ENCODE peak calls at places on chromosomes 6 and 20, in six cellular contexts. S is H9; V is HFFc6; Q is stimulated activated CD8-positive, alpha-beta memory T cell treated with anti-CD3 and anti-CD28 coated beads, Interleukin-12 subunit alpha, Interleukin-12 subunit beta, amount 100 ng/mL, for 1 hour; Y is heart right ventricle; C is amniotic epithelial cell. G is an unnamed sample.

GRCh38 chr6:23181301-23182110 is 612.1 kb downstream of the HDGFL1 start:
- DNase-seq in S (no peak), V (no peak), C (no peak), Y (no peak), Q (no peak), G (no peak)

GRCh38 chr6:92849636-92850035 is 569.7 kb downstream of the EPHA7 start:
- DNase-seq in C (no peak), Q (no peak), Y (no peak), S (no peak), V (no peak), G (no peak)

GRCh38 chr20:57596358-57596757 is 23.9 kb downstream of the ZBP1 start:
- DNase-seq in C (no peak), V (no peak), S (no peak), Y (no peak), Q (no peak), G (no peak)

GRCh38 chr6:10793695-10794094 is 44.6 kb downstream of the MAK start:
- DNase-seq in Y (no peak), C (no peak), S (no peak), V (no peak), Q (no peak), G (no peak)

GRCh38 chr20:56285496-56285895 is 37.0 kb downstream of the MC3R start:
- DNase-seq in Q (no peak), V (no peak), S (no peak), Y (no peak), C (peak; percentile 85), G (no peak)

GRCh38 chr6:107800564-107801164 is 23.4 kb downstream of the SCML4 start:
- DNase-seq in Q (no peak), V (no peak), C (no peak), Y (no peak), S (no peak), G (no peak)

GRCh38 chr6:79813854-79814477 is 133.4 kb downstream of the ELOVL4 start:
- DNase-seq in Y (peak; percentile 70), C (peak; percentile 47), S (peak; percentile 61), Q (peak; percentile 39), V (peak; percentile 64), G (peak; percentile 70)

GRCh38 chr6:126720326-126720725 is 380.4 kb downstream of the CENPW start:
- DNase-seq in S (no peak), C (no peak), V (no peak), Y (no peak), Q (no peak), G (no peak)

GRCh38 chr6:159966981-159967380 is 1.9 kb upstream of the IGF2R start:
- DNase-seq in C (no peak), S (no peak), V (no peak), Y (no peak), Q (no peak), G (no peak)

GRCh38 chr6:142071981-142072380 is 60.7 kb upstream of the GJE1 start:
- DNase-seq in V (no peak), Q (no peak), Y (no peak), C (peak; percentile 11), S (peak; percentile 73), G (no peak)

GRCh38 chr6:125952764-125953501 is 3.6 kb upstream of the HINT3 start:
- DNase-seq in Y (no peak), Q (no peak), V (peak; percentile 33), S (peak; percentile 90), C (no peak), G (peak; percentile 58)

GRCh38 chr6:14276066-14276465 is 158.5 kb downstream of the CD83 start:
- DNase-seq in S (peak; percentile 34), Y (no peak), C (no peak), Q (no peak), V (no peak), G (no peak)

GRCh38 chr6:11089695-11090094 is 3.9 kb upstream of the SMIM13 start:
- DNase-seq in C (no peak), S (no peak), V (no peak), Y (no peak), Q (no peak), G (no peak)

GRCh38 chr6:34095136-34095505 is 50.8 kb downstream of the GRM4 start:
- DNase-seq in S (no peak), C (no peak), V (no peak), Y (no peak), Q (no peak), G (no peak)

GRCh38 chr20:17816804-17817590 is 117.2 kb downstream of the BANF2 start:
- DNase-seq in C (no peak), Q (no peak), V (no peak), Y (no peak), S (no peak), G (peak; percentile 59)

GRCh38 chr6:14026831-14027539 is 90.6 kb upstream of the CD83 start:
- DNase-seq in C (no peak), Y (no peak), V (no peak), S (no peak), Q (no peak), G (no peak)

GRCh38 chr6:24699521-24700359 is 19.2 kb downstream of the C6orf62 start:
- DNase-seq in V (no peak), Y (no peak), Q (no peak), S (no peak), C (peak; percentile 47), G (no peak)

GRCh38 chr6:154668156-154668555 is 65.1 kb upstream of the SCAF8 start:
- DNase-seq in V (no peak), C (no peak), S (no peak), Q (no peak), Y (no peak), G (no peak)

GRCh38 chr6:159692303-159693127 is 526 bp downstream of the SOD2 start:
- DNase-seq in V (peak; percentile 46), C (peak; percentile 53), S (peak; percentile 46), Y (peak; percentile 51), Q (peak; percentile 27), G (peak; percentile 67)

GRCh38 chr20:17808357-17808756 is 108.6 kb downstream of the BANF2 start:
- DNase-seq in V (peak; percentile 70), C (peak; percentile 17), S (no peak), Y (peak; percentile 81), Q (no peak), G (no peak)

GRCh38 chr20:24462461-24463010 is 6.9 kb upstream of the SYNDIG1 start:
- DNase-seq in S (peak; percentile 64), C (no peak), Y (no peak), Q (no peak), V (no peak), G (no peak)

GRCh38 chr6:38524436-38525145 is 115.1 kb downstream of the BTBD9 start:
- DNase-seq in V (no peak), Q (no peak), Y (no peak), C (no peak), S (no peak), G (peak; percentile 27)

GRCh38 chr6:4055420-4056041 is 23.4 kb downstream of the FAM217A start:
- DNase-seq in S (no peak), Y (peak; percentile 30), Q (no peak), V (peak; percentile 78), C (peak; percentile 91), G (peak; percentile 73)

GRCh38 chr6:32886674-32887383 is 32.8 kb downstream of the PSMB9 start:
- DNase-seq in Q (no peak), Y (no peak), V (peak; percentile 86), C (peak; percentile 51), S (no peak), G (peak; percentile 71)

GRCh38 chr6:156851447-156851846 is 74.3 kb downstream of the ARID1B start:
- DNase-seq in Q (no peak), S (no peak), C (no peak), Y (no peak), V (no peak), G (no peak)

GRCh38 chr6:109469591-109470189 is 13.3 kb downstream of the ZBTB24 start:
- DNase-seq in Y (no peak), S (no peak), V (no peak), C (no peak), Q (no peak), G (no peak)

GRCh38 chr6:132322398-132322797 is 78.9 kb downstream of the MOXD1 start:
- DNase-seq in Y (no peak), S (no peak), C (peak; percentile 81), V (no peak), Q (no peak), G (no peak)

G was measured in Daoy.